ENCODE peak calls at places on chromosomes 16 and 17, in five cellular contexts. G, S, M, V and Q are unnamed samples.

GRCh38 chr17:76005263-76006149 is 4.9 kb downstream of the CDK3 start:
- DNase-seq in G (peak; percentile 72), S (peak; percentile 88), M (peak; percentile 83), V (peak; percentile 78), Q (peak; percentile 80)

GRCh38 chr16:28534542-28535373 is 4.0 kb downstream of the NUPR1 start:
- DNase-seq in G (peak; percentile 75), S (peak; percentile 92), M (no peak), V (no peak), Q (peak; percentile 37)

GRCh38 chr16:64089697-64090096 is 1032.2 kb downstream of the CDH11 start:
- DNase-seq in G (no peak), S (peak; percentile 17), M (peak; percentile 60), V (peak; percentile 8), Q (no peak)

GRCh38 chr17:78484300-78485159 is 92.7 kb downstream of the DNAH17 start:
- DNase-seq in G (no peak), S (no peak), M (peak; percentile 32), V (no peak), Q (no peak)

GRCh38 chr16:56211471-56211944 is 20.2 kb downstream of the GNAO1 start:
- DNase-seq in G (no peak), S (no peak), M (no peak), V (no peak), Q (no peak)

GRCh38 chr17:57600092-57600491 is 145.0 kb downstream of the CCDC182 start:
- DNase-seq in G (no peak), S (no peak), M (no peak), V (no peak), Q (no peak)

GRCh38 chr17:1473170-1473569 is 17.1 kb upstream of the CRK start:
- DNase-seq in G (no peak), S (no peak), M (no peak), V (no peak), Q (no peak)

GRCh38 chr16:85497622-85498314 is 115.4 kb upstream of the GSE1 start:
- DNase-seq in G (no peak), S (no peak), M (no peak), V (no peak), Q (no peak)

GRCh38 chr16:49581630-49582298 is 208.2 kb downstream of the C16orf78 start:
- DNase-seq in G (no peak), S (no peak), M (peak; percentile 69), V (peak; percentile 40), Q (no peak)

GRCh38 chr16:84080378-84080777 is 36.4 kb downstream of the MBTPS1 start:
- DNase-seq in G (no peak), S (no peak), M (no peak), V (no peak), Q (no peak)

GRCh38 chr17:33950061-33950460 is 305.0 kb upstream of the CCL2 start:
- DNase-seq in G (peak; percentile 41), S (no peak), M (no peak), V (no peak), Q (no peak)
- H3K27ac ChIP-seq in G (no peak overlapping the region), S (no peak overlapping the region), M (no peak overlapping the region), V (no peak overlapping the region), Q (no peak overlapping the region)

DNA sequence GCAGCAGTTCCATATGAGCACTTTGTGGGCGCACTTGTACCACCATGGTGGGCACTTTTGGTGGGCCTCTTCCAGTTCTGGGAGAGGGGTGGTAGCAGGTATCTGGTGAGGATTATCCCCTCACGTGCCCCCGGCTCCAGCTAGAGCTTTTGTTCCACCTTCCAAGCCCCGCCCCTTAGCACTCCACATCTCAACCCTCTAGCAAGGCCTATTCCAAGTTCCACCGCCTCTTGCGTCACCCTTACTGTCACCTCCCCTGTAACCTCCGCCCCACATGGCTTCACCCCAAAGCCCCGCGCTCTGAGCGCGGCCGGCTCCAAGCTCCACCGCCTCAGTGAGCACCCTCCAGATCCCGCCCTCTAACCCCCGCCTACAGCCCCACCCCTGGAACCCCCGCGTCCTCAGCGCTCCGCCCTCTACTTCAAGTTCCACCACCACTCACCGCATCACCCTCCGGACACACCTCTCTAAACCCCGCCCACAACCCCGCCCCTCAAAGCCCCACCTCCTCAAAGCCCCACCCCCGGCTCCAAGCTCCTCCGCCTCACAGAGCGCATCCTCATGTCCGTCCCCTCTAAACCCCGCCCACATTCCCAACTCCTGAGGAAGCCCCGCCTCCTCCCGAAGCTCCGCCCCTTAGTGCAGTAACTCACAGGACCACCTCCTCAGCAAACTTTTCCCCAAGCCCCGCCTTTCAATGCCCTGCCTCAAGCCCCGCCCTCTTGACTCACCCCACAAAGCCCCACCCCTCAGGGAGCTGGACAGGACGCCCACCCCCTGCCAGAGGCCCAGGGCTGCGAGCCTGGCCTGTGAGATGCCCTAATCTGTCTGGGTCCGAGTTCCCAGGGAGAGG is 11.1 kb downstream of the SCN4A start:
- DNase-seq in G (peak; percentile 67), S (peak; percentile 53), M (peak; percentile 91), V (peak; percentile 70), Q (no peak)
- H3K27ac ChIP-seq in G (no peak overlapping the region), S (no peak overlapping the region), M (no peak overlapping the region), V (peak overlapping the region; percentile 54), Q (no peak overlapping the region)

GRCh38 chr17:50956750-50957523 is 90.8 kb upstream of the TOB1 start:
- DNase-seq in G (peak; percentile 71), S (peak; percentile 71), M (peak; percentile 79), V (peak; percentile 66), Q (no peak)
- H3K27ac ChIP-seq in G (no peak overlapping the region), S (peak overlapping the region; percentile 26), M (no peak overlapping the region), V (no peak overlapping the region), Q (peak overlapping the region; percentile 24)

GRCh38 chr17:62380253-62380652 is at the start of gene EFCAB3:
- DNase-seq in G (no peak), S (no peak), M (no peak), V (no peak), Q (no peak)
- H3K27ac ChIP-seq in G (no peak within 1 kb of the TSS), S (no peak within 1 kb of the TSS), M (no peak within 1 kb of the TSS), V (no peak within 1 kb of the TSS), Q (no peak within 1 kb of the TSS)